ENCODE peak calls at places on chromosome 12, in four cellular contexts. O is heart left ventricle, F is thoracic aorta, I is cardiac muscle cell. V is an unnamed sample.

GRCh38 chr12:112822056-112822455 is 30.5 kb downstream of the RPH3A start:
- DNase-seq in I (no peak), F (no peak), O (no peak), V (no peak)

GRCh38 chr12:124196236-124196635 is 98.7 kb upstream of the RFLNA start:
- DNase-seq in I (no peak), F (no peak), O (no peak), V (no peak)

GRCh38 chr12:34389378-34390170 is 367.3 kb downstream of the ALG10 start:
- DNase-seq in I (no peak), O (no peak), F (no peak), V (no peak)

GRCh38 chr12:108063192-108063591 is 65.9 kb upstream of the WSCD2 start:
- DNase-seq in O (no peak), F (no peak), I (peak; percentile 18), V (no peak)

GRCh38 chr12:46722737-46723136 is 103.1 kb downstream of the SLC38A4 start:
- DNase-seq in O (no peak), I (peak; percentile 20), F (no peak), V (no peak)

GRCh38 chr12:120468271-120468845 is 1.2 kb downstream of the SRSF9 start:
- DNase-seq in I (peak; percentile 78), F (no peak), O (peak; percentile 15), V (no peak)

GRCh38 chr12:66331814-66332213 is 29.5 kb downstream of the HELB start:
- DNase-seq in O (no peak), F (no peak), I (no peak), V (no peak)

GRCh38 chr12:123958876-123959275 is 13.8 kb downstream of the CCDC92 start:
- DNase-seq in F (no peak), I (no peak), O (no peak), V (no peak)

GRCh38 chr12:22312336-22312735 is 22.2 kb downstream of the ST8SIA1 start:
- DNase-seq in I (peak; percentile 97), O (peak; percentile 50), F (no peak), V (no peak)

GRCh38 chr12:132779781-132780353 is 18.2 kb upstream of the ANKLE2 start:
- DNase-seq in I (no peak), F (no peak), O (no peak), V (no peak)

GRCh38 chr12:105107176-105107496 is 395 bp upstream of the WASHC4 start:
- DNase-seq in F (no peak), O (no peak), I (no peak), V (no peak)

GRCh38 chr12:31525496-31526157 is 65.3 kb downstream of the DENND5B start:
- DNase-seq in O (no peak), F (no peak), I (no peak), V (no peak)

GRCh38 chr12:31524791-31525495 is 66.0 kb downstream of the DENND5B start:
- DNase-seq in I (peak; percentile 63), O (no peak), F (no peak), V (no peak)

GRCh38 chr12:31523306-31523705 is 67.6 kb downstream of the DENND5B start:
- DNase-seq in F (no peak), I (no peak), O (no peak), V (no peak)

GRCh38 chr12:31522607-31523006 is 68.3 kb downstream of the DENND5B start:
- DNase-seq in I (no peak), O (no peak), F (no peak), V (no peak)

DNA sequence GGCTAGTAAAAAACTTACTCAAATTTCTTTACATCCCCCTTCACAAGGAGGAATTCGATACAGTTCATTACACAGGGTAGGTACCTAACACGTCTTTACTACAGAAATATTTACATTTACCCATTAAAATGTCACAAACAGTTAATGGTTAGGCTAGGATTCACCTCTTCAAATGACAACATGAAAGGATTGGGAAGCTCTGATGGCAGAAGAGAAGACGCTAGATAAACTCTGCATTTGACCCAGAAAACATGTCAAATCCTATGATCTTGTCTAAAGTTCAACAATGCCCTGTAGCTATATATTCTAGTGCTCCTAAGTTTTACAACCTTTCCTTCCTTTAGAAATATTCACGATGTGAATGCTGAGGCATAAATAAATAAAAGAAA is 64.8 kb downstream of the DENND5B start:
- DNase-seq in F (no peak), I (no peak), O (no peak), V (no peak)
- H3K4me1 ChIP-seq in F (peaks cover 10% of the 10 kb centered on the region), I (peaks cover 38% of the 10 kb centered on the region), O (peaks cover 23% of the 10 kb centered on the region), V (no peaks in the 10 kb centered on the region)

GRCh38 chr12:62265511-62265910 is 5.3 kb downstream of the USP15 start:
- DNase-seq in I (no peak), O (no peak), F (no peak), V (no peak)

GRCh38 chr12:62269464-62270228 is 9.4 kb downstream of the USP15 start:
- DNase-seq in I (no peak), F (no peak), O (no peak), V (no peak)

GRCh38 chr12:62268956-62269355 is 8.8 kb downstream of the USP15 start:
- DNase-seq in F (no peak), I (peak; percentile 56), O (no peak), V (no peak)

GRCh38 chr12:62267490-62267889 is 7.3 kb downstream of the USP15 start:
- DNase-seq in I (no peak), F (no peak), O (no peak), V (no peak)

GRCh38 chr12:62267026-62267425 is 6.8 kb downstream of the USP15 start:
- DNase-seq in F (no peak), I (no peak), O (no peak), V (no peak)
- H3K4me1 ChIP-seq in F (peaks cover 73% of the 10 kb centered on the region), I (peaks cover 35% of the 10 kb centered on the region), O (peaks cover 64% of the 10 kb centered on the region), V (no peaks in the 10 kb centered on the region)

GRCh38 chr12:12819752-12820311 is 6.7 kb downstream of the DDX47 start:
- DNase-seq in O (no peak), I (peak; percentile 87), F (peak; percentile 19), V (no peak)
- H3K4me1 ChIP-seq in O (peaks cover 12% of the 10 kb centered on the region), I (peaks cover 4% of the 10 kb centered on the region), F (peaks cover 16% of the 10 kb centered on the region), V (peaks cover 17% of the 10 kb centered on the region)

GRCh38 chr12:64685605-64686004 is 73.6 kb downstream of the GNS start:
- DNase-seq in O (no peak), I (no peak), F (no peak), V (no peak)

GRCh38 chr12:64682572-64683277 is 72.4 kb downstream of the RASSF3 start:
- DNase-seq in O (peak; percentile 76), I (peak; percentile 97), F (peak; percentile 25), V (no peak)

GRCh38 chr12:64687816-64688599 is 71.2 kb downstream of the GNS start:
- DNase-seq in I (no peak), F (no peak), O (no peak), V (no peak)

GRCh38 chr12:64688715-64689114 is 70.5 kb downstream of the GNS start:
- DNase-seq in F (no peak), O (no peak), I (no peak), V (no peak)

DNA sequence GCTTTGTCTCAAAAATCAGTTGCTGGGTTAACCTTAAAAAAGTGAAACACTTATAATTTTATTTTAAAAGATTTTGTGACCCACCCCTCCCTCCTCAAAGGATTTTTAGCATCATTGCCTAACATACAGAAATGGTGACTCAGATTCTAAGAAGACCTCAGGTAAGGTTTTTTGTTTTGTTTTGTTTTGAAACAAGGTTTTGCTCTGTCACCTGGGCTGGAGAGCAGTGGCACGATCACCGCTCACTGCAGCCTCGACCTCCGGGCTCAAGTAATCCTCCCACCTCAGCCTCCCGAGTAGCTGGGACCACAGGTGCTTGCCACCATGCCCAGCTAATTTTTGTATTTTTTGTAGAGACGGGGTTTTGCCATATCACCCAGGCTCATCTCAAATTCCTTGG is 74.1 kb downstream of the GNS start:
- DNase-seq in F (no peak), I (no peak), O (no peak), V (no peak)
- H3K4me1 ChIP-seq in F (peaks cover 34% of the 10 kb centered on the region), I (peaks cover 20% of the 10 kb centered on the region), O (peaks cover 58% of the 10 kb centered on the region), V (no peaks in the 10 kb centered on the region)

GRCh38 chr12:29287622-29288021 is 93.3 kb downstream of the ERGIC2 start:
- DNase-seq in I (no peak), F (no peak), O (no peak), V (no peak)
- H3K4me1 ChIP-seq in I (no peaks in the 10 kb centered on the region), F (no peaks in the 10 kb centered on the region), O (no peaks in the 10 kb centered on the region), V (no peaks in the 10 kb centered on the region)

GRCh38 chr12:93381183-93381975 is 3.7 kb downstream of the NUDT4 start:
- DNase-seq in F (no peak), I (no peak), O (no peak), V (no peak)
- H3K4me1 ChIP-seq in F (peaks cover 26% of the 10 kb centered on the region), I (peaks cover 16% of the 10 kb centered on the region), O (peaks cover 35% of the 10 kb centered on the region), V (no peaks in the 10 kb centered on the region)

DNA sequence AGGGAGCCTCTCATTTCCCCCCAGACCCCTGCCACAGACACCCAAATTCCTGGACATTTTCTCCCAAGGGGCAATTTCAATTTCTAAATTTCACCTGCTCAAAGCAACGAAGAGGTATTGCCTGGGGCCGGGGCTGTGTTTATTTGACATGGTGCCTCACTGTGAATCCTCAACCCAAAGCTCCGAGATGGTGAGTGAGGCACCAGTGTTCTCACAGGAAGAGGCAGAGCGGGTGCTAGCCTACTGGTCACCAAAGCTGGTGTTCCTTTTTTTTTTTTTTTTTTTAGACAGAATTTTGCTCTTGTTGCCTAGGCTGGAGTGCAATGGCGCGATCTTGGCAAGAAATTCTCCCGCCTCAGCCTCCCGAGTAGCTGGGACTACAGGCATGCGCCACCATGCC is 14.8 kb upstream of the SH2B3 start:
- DNase-seq in O (no peak), F (no peak), I (no peak), V (no peak)
- H3K4me1 ChIP-seq in O (no peaks in the 10 kb centered on the region), F (no peaks in the 10 kb centered on the region), I (no peaks in the 10 kb centered on the region), V (no peaks in the 10 kb centered on the region)

GRCh38 chr12:49984476-49984890 is 11.7 kb downstream of the AQP6 start:
- DNase-seq in I (no peak), F (no peak), O (no peak), V (no peak)
- H3K4me1 ChIP-seq in I (peaks cover 36% of the 10 kb centered on the region), F (peaks cover 3% of the 10 kb centered on the region), O (peaks cover 14% of the 10 kb centered on the region), V (no peaks in the 10 kb centered on the region)

GRCh38 chr12:85829391-85829790 is 6.8 kb downstream of the RASSF9 start:
- DNase-seq in F (no peak), O (no peak), I (peak; percentile 53), V (no peak)

GRCh38 chr12:85831327-85831990 is 4.8 kb downstream of the RASSF9 start:
- DNase-seq in F (no peak), O (no peak), I (no peak), V (no peak)

GRCh38 chr12:85825751-85826150 is 10.5 kb downstream of the RASSF9 start:
- DNase-seq in O (no peak), I (no peak), F (no peak), V (no peak)

GRCh38 chr12:85823436-85824179 is 12.6 kb downstream of the RASSF9 start:
- DNase-seq in I (peak; percentile 73), O (no peak), F (no peak), V (no peak)

DNA sequence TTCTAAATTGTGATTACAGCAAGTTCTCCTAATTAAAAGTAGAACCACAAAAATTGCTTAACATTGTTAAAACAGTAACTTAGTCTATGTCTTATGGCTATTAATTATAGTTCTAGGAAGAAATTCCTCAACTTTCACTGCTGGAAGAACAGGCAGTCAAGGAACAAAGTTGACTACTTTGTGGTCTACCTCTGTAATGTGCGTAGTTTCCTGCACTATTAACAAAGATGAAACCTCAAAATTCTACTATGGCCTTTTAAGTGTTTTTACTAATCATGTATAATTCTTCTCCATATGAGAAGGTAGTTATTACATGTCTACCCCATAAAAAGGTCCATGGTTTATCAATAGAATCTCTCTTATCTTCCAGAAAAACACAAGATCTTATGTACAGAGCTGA is 7.6 kb downstream of the RASSF9 start:
- DNase-seq in O (no peak), F (no peak), I (no peak), V (no peak)
- H3K4me1 ChIP-seq in O (peaks cover 15% of the 10 kb centered on the region), F (no peaks in the 10 kb centered on the region), I (peaks cover 3% of the 10 kb centered on the region), V (no peaks in the 10 kb centered on the region)